ENCODE peak calls at places on chromosome 17, in seven cellular contexts. P is mesenchymal stem cell, C is H1, F is IMR-90, D is neuronal stem cell, K is mesendoderm, B is trophoblast cell. O is an unnamed sample. For H3K4me1, the result is how much of the 10 kb centered on the place peaks cover.

GRCh38 chr17:50043290-50044148 is 12.4 kb upstream of the ITGA3 start:
- DNase-seq in P (no peak), C (no peak), F (no peak), D (no peak), K (no peak), B (no peak), O (no peak)

GRCh38 chr17:40526668-40527067 is 25.2 kb upstream of the TNS4 start:
- DNase-seq in P (no peak), C (no peak), F (no peak), D (no peak), K (no peak), B (no peak), O (no peak)

GRCh38 chr17:7988750-7989178 is 13.7 kb upstream of the GUCY2D start:
- DNase-seq in P (peak), C (no peak), F (peak), D (peak), K (peak), B (peak), O (no peak)

GRCh38 chr17:75502072-75502745 is 13.1 kb downstream of the CASKIN2 start:
- DNase-seq in P (no peak), C (no peak), F (no peak), D (no peak), K (no peak), B (no peak), O (no peak)

GRCh38 chr17:77285594-77286390 is 145.0 kb downstream of the SEC14L1 start:
- DNase-seq in P (peak), C (no peak), F (peak), D (no peak), K (no peak), B (peak), O (no peak)

GRCh38 chr17:76371656-76372628 is 12.5 kb upstream of the SPHK1 start:
- DNase-seq in P (peak), C (no peak), F (peak), D (no peak), K (no peak), B (peak), O (no peak)

GRCh38 chr17:50127661-50128361 is 2.1 kb downstream of the SAMD14 start:
- DNase-seq in P (peak), C (no peak), F (peak), D (no peak), K (peak), B (no peak), O (no peak)

GRCh38 chr17:56939869-56940484 is 20.9 kb downstream of the COIL start:
- DNase-seq in P (peak), C (peak), F (peak), D (peak), K (peak), B (peak), O (no peak)

GRCh38 chr17:77596491-77597420 is 361.7 kb upstream of the TNRC6C start:
- DNase-seq in P (no peak), C (no peak), F (no peak), D (no peak), K (no peak), B (no peak), O (peak)

GRCh38 chr17:77741109-77741508 is 217.4 kb upstream of the TNRC6C start:
- DNase-seq in P (no peak), C (peak), F (no peak), D (no peak), K (peak), B (no peak), O (peak)

GRCh38 chr17:76521262-76521661 is 16.2 kb downstream of the CYGB start:
- DNase-seq in P (no peak), C (no peak), F (no peak), D (no peak), K (no peak), B (no peak), O (no peak)

GRCh38 chr17:39541652-39542051 is 66.1 kb downstream of the NEUROD2 start:
- DNase-seq in P (no peak), C (no peak), F (no peak), D (no peak), K (no peak), B (no peak), O (no peak)

GRCh38 chr17:9228408-9229159 is 207.3 kb downstream of the NTN1 start:
- DNase-seq in P (peak), C (no peak), F (peak), D (no peak), K (no peak), B (no peak), O (no peak)

GRCh38 chr17:60163108-60163784 is 13.5 kb downstream of the CA4 start:
- DNase-seq in P (no peak), C (peak), F (no peak), D (no peak), K (no peak), B (peak), O (peak)

GRCh38 chr17:1000597-1001490 is 3.9 kb downstream of the TIMM22 start:
- DNase-seq in P (peak), C (no peak), F (peak), D (no peak), K (peak), B (peak), O (no peak)

GRCh38 chr17:61517843-61518606 is 65.8 kb downstream of the TBX4 start:
- DNase-seq in P (no peak), C (no peak), F (no peak), D (no peak), K (peak), B (no peak), O (no peak)

GRCh38 chr17:58196610-58197009 is 4.1 kb downstream of the EPX start:
- DNase-seq in P (no peak), C (no peak), F (no peak), D (no peak), K (no peak), B (no peak), O (no peak)

GRCh38 chr17:17681187-17681743 is at the start of gene RAI1:
- DNase-seq in P (peak), C (peak), F (peak), D (no peak), K (peak), B (peak), O (peak)

GRCh38 chr17:17680477-17681186 is 626 bp upstream of the RAI1 start:
- DNase-seq in P (no peak), C (no peak), F (no peak), D (no peak), K (peak), B (no peak), O (no peak)

GRCh38 chr17:17679748-17680147 is 1.5 kb upstream of the RAI1 start:
- DNase-seq in P (no peak), C (no peak), F (no peak), D (no peak), K (no peak), B (no peak), O (no peak)

GRCh38 chr17:17677299-17678040 is 3.8 kb upstream of the RAI1 start:
- DNase-seq in P (no peak), C (no peak), F (no peak), D (no peak), K (no peak), B (no peak), O (no peak)

DNA sequence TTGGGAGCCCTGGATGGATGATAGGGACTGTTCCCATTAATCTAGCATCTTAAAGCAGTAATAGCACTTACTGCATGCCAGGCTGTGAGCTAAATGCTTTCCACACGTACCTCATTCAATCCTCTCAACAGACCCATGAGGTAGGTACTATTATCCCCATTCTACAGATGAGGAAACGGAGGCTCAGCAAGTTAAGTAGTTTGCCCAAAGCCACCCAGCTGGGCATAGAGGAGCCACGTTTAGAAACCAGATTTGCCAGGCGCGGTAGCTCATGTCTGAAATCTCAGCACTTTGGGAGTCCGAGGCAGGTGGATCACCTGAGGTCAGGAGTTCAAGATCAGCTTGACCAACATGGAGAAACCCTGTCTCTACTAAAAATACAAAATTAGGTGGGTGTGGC is 2.0 kb upstream of the RAI1 start:
- DNase-seq in P (no peak), C (no peak), F (no peak), D (no peak), K (no peak), B (no peak), O (no peak)
- H2AK5ac ChIP-seq in P (no peak), C (no peak), F (no peak), D (peak), K (no peak), B (no peak), O (no peak)

DNA sequence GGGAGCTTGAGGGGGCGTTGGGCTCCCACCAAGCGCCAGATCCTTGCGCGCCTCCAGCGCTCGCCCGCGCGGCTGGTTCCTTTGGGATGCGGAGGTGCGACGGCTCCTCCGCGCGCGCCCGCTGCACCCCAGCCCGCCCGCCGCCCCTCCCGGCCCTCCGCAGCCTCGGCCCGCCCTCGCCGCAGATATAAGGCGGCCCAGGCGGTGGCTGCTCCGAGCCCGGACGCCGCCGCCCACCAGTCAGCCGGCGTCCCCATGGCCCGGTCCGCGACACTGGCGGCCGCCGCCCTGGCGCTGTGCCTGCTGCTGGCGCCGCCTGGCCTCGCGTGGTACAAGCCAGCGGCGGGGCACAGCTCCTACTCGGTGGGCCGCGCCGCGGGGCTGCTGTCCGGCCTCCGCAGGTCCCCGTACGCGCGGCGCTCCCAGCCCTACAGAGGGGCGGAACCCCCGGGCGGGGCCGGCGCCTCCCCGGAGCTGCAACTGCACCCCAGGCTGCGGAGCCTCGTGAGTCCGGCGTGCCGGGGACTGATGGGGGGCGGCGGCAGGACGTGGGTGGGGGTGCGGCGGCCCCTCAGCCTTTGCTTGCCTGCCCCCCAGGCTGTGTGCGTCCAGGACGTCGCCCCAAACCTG is at the start of gene NPB:
- DNase-seq in P (peak), C (peak), F (no peak), D (no peak), K (peak), B (peak), O (no peak)
- H3K4me2 ChIP-seq in P (peak), C (peak), F (peak), D (peak), K (peak), B (peak), O (peak)

GRCh38 chr17:42798011-42798382 is 507 bp downstream of the COA3 start:
- DNase-seq in P (no peak), C (no peak), F (no peak), D (no peak), K (no peak), B (no peak), O (no peak)

GRCh38 chr17:42795061-42795460 is 3.4 kb downstream of the COA3 start:
- DNase-seq in P (no peak), C (no peak), F (no peak), D (no peak), K (no peak), B (no peak), O (no peak)

GRCh38 chr17:42797067-42798007 is 1.2 kb downstream of the COA3 start:
- DNase-seq in P (no peak), C (no peak), F (no peak), D (no peak), K (no peak), B (no peak), O (no peak)

GRCh38 chr17:42796066-42796758 is 2.3 kb downstream of the COA3 start:
- DNase-seq in P (no peak), C (no peak), F (no peak), D (no peak), K (no peak), B (no peak), O (no peak)

DNA sequence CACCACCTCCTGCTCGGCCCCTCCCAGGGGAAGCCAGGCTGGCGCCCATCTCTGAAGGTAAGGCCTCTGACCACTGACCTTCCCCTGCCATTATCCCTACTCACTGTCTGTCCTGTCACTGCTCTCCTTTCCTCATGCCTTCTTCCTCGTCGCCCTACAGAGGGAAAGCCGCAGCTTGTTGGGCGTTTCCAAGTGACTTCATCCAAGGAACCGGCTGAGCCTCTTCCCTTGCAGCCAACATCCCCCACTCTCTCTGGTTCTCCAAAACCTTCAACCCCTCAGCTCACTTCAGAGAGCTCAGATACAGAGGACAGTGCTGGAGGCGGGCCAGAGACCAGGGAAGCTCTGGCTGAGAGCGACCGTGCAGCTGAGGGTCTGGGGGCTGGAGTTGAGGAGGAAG is 3.0 kb downstream of the COA3 start:
- DNase-seq in P (no peak), C (no peak), F (no peak), D (no peak), K (no peak), B (no peak), O (no peak)
- H3K4me1 ChIP-seq in P (under half), C (under half), F (under half), D (under half), K (under half), B (under half), O (under half)

GRCh38 chr17:44075598-44076293 is 5.2 kb downstream of the G6PC3 start:
- DNase-seq in P (no peak), C (no peak), F (no peak), D (no peak), K (no peak), B (no peak), O (peak)

GRCh38 chr17:44071772-44072171 is 1.2 kb downstream of the G6PC3 start:
- DNase-seq in P (peak), C (no peak), F (peak), D (no peak), K (peak), B (peak), O (peak)

GRCh38 chr17:44076716-44077594 is 6.4 kb downstream of the G6PC3 start:
- DNase-seq in P (no peak), C (no peak), F (no peak), D (no peak), K (no peak), B (no peak), O (peak)

GRCh38 chr17:44074911-44075285 is 4.4 kb downstream of the G6PC3 start:
- DNase-seq in P (no peak), C (no peak), F (no peak), D (no peak), K (no peak), B (no peak), O (peak)

DNA sequence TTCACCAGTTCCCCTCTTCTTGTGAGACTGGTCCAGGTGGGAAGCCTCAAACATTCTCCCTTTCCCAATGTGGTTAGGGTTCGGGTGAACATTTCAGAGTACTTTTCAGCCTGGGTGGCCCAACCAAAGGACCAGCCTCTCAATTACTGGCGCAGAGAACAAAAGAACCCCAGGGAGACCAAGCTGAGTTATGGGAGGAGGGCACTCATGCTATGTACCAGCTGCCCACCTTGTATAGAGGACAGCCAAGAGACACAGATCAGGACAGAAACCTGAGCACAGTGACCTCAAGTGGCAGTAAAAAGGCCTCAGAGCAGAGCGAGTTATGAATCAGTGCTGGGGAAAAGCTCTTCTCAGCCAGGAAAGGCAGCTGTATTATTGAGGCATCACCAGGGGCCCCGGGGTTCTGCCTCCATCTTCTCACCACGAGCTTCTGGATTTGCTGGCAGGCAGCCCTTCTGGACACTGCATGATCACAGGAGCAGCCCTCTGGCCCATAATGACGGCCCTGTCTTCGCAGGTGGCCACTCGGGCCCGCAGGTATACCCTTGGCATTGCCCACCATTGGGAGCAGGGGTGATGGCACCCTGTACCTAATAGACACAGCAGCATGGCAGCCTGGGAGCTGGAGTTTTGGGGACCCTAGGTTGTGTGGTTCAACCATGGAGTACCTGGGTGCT is 3.8 kb downstream of the G6PC3 start:
- DNase-seq in P (no peak), C (no peak), F (peak), D (no peak), K (no peak), B (no peak), O (no peak)
- H2AK5ac ChIP-seq in P (no peak), C (no peak), F (no peak), D (no peak), K (no peak), B (no peak), O (no peak)

DNA sequence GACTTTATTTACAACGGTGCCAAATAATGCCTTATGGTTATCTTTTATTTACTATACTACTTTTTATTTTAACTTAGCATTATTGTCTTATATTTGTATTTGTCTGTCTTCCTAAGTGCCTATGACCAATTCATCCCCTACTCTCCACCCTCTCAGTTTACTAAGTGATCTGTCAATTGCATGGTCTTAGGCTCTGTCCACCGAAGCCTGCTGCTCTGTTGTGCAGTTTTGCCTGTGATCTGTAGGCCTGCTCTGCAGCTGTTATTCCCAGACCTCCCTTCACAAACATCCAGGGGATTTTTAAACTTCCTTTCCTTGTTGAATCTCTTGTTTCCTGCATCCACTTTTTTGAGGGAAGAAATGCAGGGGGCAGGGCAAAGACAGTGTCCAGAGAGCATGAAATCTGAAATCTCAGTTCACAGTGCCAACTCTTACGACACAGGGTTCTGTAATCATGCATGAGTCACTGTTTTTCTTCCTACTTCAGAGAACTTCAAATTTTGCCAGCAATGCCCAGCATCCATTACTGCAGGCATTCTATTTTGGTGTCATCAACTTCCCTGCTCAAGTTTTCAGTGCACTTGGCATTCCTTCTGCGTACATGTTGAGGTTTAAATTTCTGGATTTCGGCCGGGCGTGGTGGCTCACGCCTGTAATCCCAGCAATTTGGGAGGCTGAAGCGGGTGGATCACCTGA is 11.4 kb downstream of the SLFN5 start:
- DNase-seq in P (peak), C (no peak), F (peak), D (no peak), K (no peak), B (peak), O (no peak)
- H3K4me2 ChIP-seq in P (no peak), C (no peak), F (peak), D (no peak), K (no peak), B (no peak), O (no peak)

O was measured in H9.